ENCODE peak calls at places on chromosomes 4 and X, in ten cellular contexts. Q, F, G, Y, R, K, P, V, E and J are unnamed samples.

GRCh38 chr4:109979932-109980717 is 67.4 kb downstream of the EGF start:
- DNase-seq in Q (peak; percentile 5), F (no peak), G (no peak), Y (no peak), R (no peak), K (peak; percentile 53), P (no peak), V (no peak), E (no peak), J (no peak)

GRCh38 chrX:70769659-70770232 is 138.8 kb downstream of the TEX11 start:
- DNase-seq in Q (peak; percentile 2), F (no peak), G (no peak), Y (no peak), R (no peak), K (peak; percentile 55), P (no peak), V (no peak), E (no peak), J (no peak)

GRCh38 chr4:7338876-7339623 is 95.7 kb downstream of the PSAPL1 start:
- DNase-seq in Q (no peak), F (no peak), G (no peak), Y (no peak), R (no peak), K (no peak), P (no peak), V (no peak), E (no peak), J (no peak)

GRCh38 chr4:82510216-82510615 is 51.6 kb downstream of the TMEM150C start:
- DNase-seq in Q (no peak), F (no peak), G (no peak), Y (no peak), R (no peak), K (no peak), P (no peak), V (no peak), E (no peak), J (no peak)

GRCh38 chr4:140076307-140076706 is 77.7 kb downstream of the MAML3 start:
- DNase-seq in Q (no peak), F (no peak), G (no peak), Y (no peak), R (no peak), K (no peak), P (no peak), V (no peak), E (no peak), J (no peak)

GRCh38 chr4:152848508-152848907 is 68.8 kb downstream of the ARFIP1 start:
- DNase-seq in Q (no peak), F (no peak), G (no peak), Y (no peak), R (no peak), K (no peak), P (no peak), V (no peak), E (no peak), J (no peak)

GRCh38 chr4:152606800-152607577 is 71.1 kb upstream of the FBXW7 start:
- DNase-seq in Q (no peak), F (peak; percentile 78), G (no peak), Y (no peak), R (no peak), K (no peak), P (no peak), V (peak; percentile 29), E (no peak), J (no peak)

GRCh38 chr4:11393551-11393950 is 35.1 kb downstream of the HS3ST1 start:
- DNase-seq in Q (no peak), F (no peak), G (no peak), Y (no peak), R (no peak), K (no peak), P (no peak), V (no peak), E (no peak), J (no peak)

GRCh38 chr4:128916832-128917231 is 107.3 kb downstream of the JADE1 start:
- DNase-seq in Q (no peak), F (no peak), G (peak; percentile 64), Y (no peak), R (peak; percentile 22), K (no peak), P (peak; percentile 11), V (no peak), E (no peak), J (no peak)

GRCh38 chr4:6178757-6179156 is 21.6 kb downstream of the JAKMIP1 start:
- DNase-seq in Q (no peak), F (no peak), G (no peak), Y (no peak), R (no peak), K (peak; percentile 39), P (no peak), V (no peak), E (no peak), J (no peak)
- H3K4me1 ChIP-seq in Q (no peaks in the 10 kb centered on the region), F (peaks cover 13% of the 10 kb centered on the region), G (no peaks in the 10 kb centered on the region), Y (no peaks in the 10 kb centered on the region), R (no peaks in the 10 kb centered on the region), K (no peaks in the 10 kb centered on the region), P (no peaks in the 10 kb centered on the region), V (no peaks in the 10 kb centered on the region), E (no peaks in the 10 kb centered on the region), J (no peaks in the 10 kb centered on the region)

GRCh38 chr4:48340905-48341775 is at the start of gene SLAIN2:
- DNase-seq in Q (peak; percentile 95), F (peak; percentile 100), G (peak; percentile 100), Y (peak; percentile 88), R (peak; percentile 99), K (peak; percentile 99), P (peak; percentile 99), V (peak; percentile 99), E (peak; percentile 100), J (peak; percentile 97)
- H3K4me1 ChIP-seq in Q (peaks cover 24% of the 10 kb centered on the region), F (peaks cover 4% of the 10 kb centered on the region), G (peaks cover 14% of the 10 kb centered on the region), Y (no peaks in the 10 kb centered on the region), R (peaks cover 32% of the 10 kb centered on the region), K (peaks cover 36% of the 10 kb centered on the region), P (no peaks in the 10 kb centered on the region), V (peaks cover 35% of the 10 kb centered on the region), E (peaks cover 29% of the 10 kb centered on the region), J (peaks cover 17% of the 10 kb centered on the region)

GRCh38 chr4:76208005-76208765 is 5.4 kb downstream of the SCARB2 start:
- DNase-seq in Q (peak; percentile 63), F (no peak), G (peak; percentile 88), Y (no peak), R (peak; percentile 71), K (peak; percentile 88), P (peak; percentile 87), V (no peak), E (peak; percentile 79), J (no peak)
- H3K4me1 ChIP-seq in Q (peaks cover 34% of the 10 kb centered on the region), F (peaks cover 6% of the 10 kb centered on the region), G (peaks cover 73% of the 10 kb centered on the region), Y (no peaks in the 10 kb centered on the region), R (peaks cover 90% of the 10 kb centered on the region), K (peaks cover 89% of the 10 kb centered on the region), P (peaks cover 21% of the 10 kb centered on the region), V (peaks cover 23% of the 10 kb centered on the region), E (peaks cover 54% of the 10 kb centered on the region), J (peaks cover 8% of the 10 kb centered on the region)

GRCh38 chrX:34656467-34656841 is 631 bp downstream of the TMEM47 start:
- DNase-seq in Q (no peak), F (peak; percentile 71), G (peak; percentile 61), Y (no peak), R (peak; percentile 26), K (peak; percentile 29), P (peak; percentile 14), V (no peak), E (peak; percentile 21), J (no peak)
- H3K4me1 ChIP-seq in Q (peaks cover 3% of the 10 kb centered on the region), F (no peaks in the 10 kb centered on the region), G (no peaks in the 10 kb centered on the region), Y (no peaks in the 10 kb centered on the region), R (no peaks in the 10 kb centered on the region), K (peaks cover 23% of the 10 kb centered on the region), P (no peaks in the 10 kb centered on the region), V (peaks cover 22% of the 10 kb centered on the region), E (no peaks in the 10 kb centered on the region), J (peaks cover 8% of the 10 kb centered on the region)

GRCh38 chr4:121688261-121688660 is 8.5 kb downstream of the ANXA5 start:
- DNase-seq in Q (no peak), F (no peak), G (no peak), Y (no peak), R (no peak), K (no peak), P (no peak), V (no peak), E (no peak), J (no peak)
- H3K4me1 ChIP-seq in Q (peaks cover 74% of the 10 kb centered on the region), F (peaks cover 14% of the 10 kb centered on the region), G (peaks cover 37% of the 10 kb centered on the region), Y (no peaks in the 10 kb centered on the region), R (peaks cover 60% of the 10 kb centered on the region), K (peaks cover 84% of the 10 kb centered on the region), P (peaks cover 3% of the 10 kb centered on the region), V (no peaks in the 10 kb centered on the region), E (peaks cover 4% of the 10 kb centered on the region), J (peaks cover 9% of the 10 kb centered on the region)

DNA sequence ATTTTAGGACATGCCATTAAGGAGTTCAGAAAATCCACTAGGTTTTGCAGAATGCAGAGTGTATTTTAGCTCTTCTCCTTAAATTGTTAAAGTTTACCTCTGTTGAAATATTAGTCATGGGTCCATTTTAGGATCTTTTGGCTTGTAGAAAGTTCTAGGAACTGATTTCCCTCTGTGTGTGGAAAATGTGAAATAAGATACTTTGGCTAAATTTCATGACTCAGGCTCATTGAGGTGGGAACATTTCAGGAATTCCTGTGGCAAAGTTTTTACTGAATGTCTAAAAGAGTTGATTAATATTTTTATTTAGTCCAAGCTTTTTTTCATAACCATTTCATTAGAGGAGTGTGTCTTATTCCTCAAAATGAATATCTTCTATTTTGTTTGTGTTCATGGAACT is 7.0 kb downstream of the FHIP1A start:
- DNase-seq in Q (no peak), F (no peak), G (no peak), Y (no peak), R (no peak), K (peak; percentile 81), P (no peak), V (no peak), E (no peak), J (no peak)
- H3K4me1 ChIP-seq in Q (peaks cover 11% of the 10 kb centered on the region), F (no peaks in the 10 kb centered on the region), G (no peaks in the 10 kb centered on the region), Y (no peaks in the 10 kb centered on the region), R (peaks cover 4% of the 10 kb centered on the region), K (peaks cover 42% of the 10 kb centered on the region), P (no peaks in the 10 kb centered on the region), V (peaks cover 4% of the 10 kb centered on the region), E (peaks cover 8% of the 10 kb centered on the region), J (no peaks in the 10 kb centered on the region)